ENCODE peak calls at places on chromosomes 5 and 9, in ten cellular contexts. P, M, N, Q, Y, O, G, S, X and Z are unnamed samples.
A peak's percentile ranks its signal among the peaks of the same experiment; 100 is the strongest.

GRCh38 chr5:27241564-27242257 is 203.3 kb upstream of the CDH9 start:
- DNase-seq in P (no peak), M (no peak), N (no peak), Q (peak; percentile 32), Y (no peak), O (no peak), G (peak; percentile 29), S (peak; percentile 89), X (peak; percentile 95), Z (no peak)

GRCh38 chr5:8953016-8953415 is 592.9 kb downstream of the SEMA5A start:
- DNase-seq in P (no peak), M (no peak), N (no peak), Q (no peak), Y (no peak), O (no peak), G (no peak), S (no peak), X (no peak), Z (no peak)

GRCh38 chr9:114177423-114178064 is 22.2 kb downstream of the COL27A1 start:
- DNase-seq in P (no peak), M (no peak), N (no peak), Q (peak; percentile 74), Y (no peak), O (peak; percentile 65), G (peak; percentile 60), S (no peak), X (peak; percentile 33), Z (no peak)

GRCh38 chr9:22052376-22052945 is 43.4 kb upstream of the CDKN2B start:
- DNase-seq in P (no peak), M (no peak), N (peak; percentile 62), Q (peak; percentile 89), Y (no peak), O (no peak), G (peak; percentile 41), S (peak; percentile 91), X (peak; percentile 100), Z (no peak)

GRCh38 chr5:136132087-136132486 is 558 bp upstream of the SMAD5 start:
- DNase-seq in P (no peak), M (peak; percentile 53), N (peak; percentile 59), Q (no peak), Y (no peak), O (no peak), G (peak; percentile 22), S (no peak), X (no peak), Z (no peak)

GRCh38 chr5:78757269-78758053 is 108.9 kb upstream of the LHFPL2 start:
- DNase-seq in P (no peak), M (no peak), N (no peak), Q (no peak), Y (peak; percentile 26), O (no peak), G (no peak), S (no peak), X (no peak), Z (no peak)

GRCh38 chr9:130255638-130255930 is 10.0 kb upstream of the HMCN2 start:
- DNase-seq in P (no peak), M (no peak), N (peak; percentile 26), Q (no peak), Y (no peak), O (no peak), G (no peak), S (no peak), X (no peak), Z (no peak)

GRCh38 chr9:69314547-69314946 is 10.5 kb upstream of the ENTREP1 start:
- DNase-seq in P (no peak), M (no peak), N (no peak), Q (no peak), Y (no peak), O (no peak), G (no peak), S (no peak), X (peak; percentile 40), Z (no peak)

GRCh38 chr5:11400312-11400711 is 503.9 kb downstream of the CTNND2 start:
- DNase-seq in P (no peak), M (no peak), N (no peak), Q (no peak), Y (no peak), O (no peak), G (no peak), S (no peak), X (no peak), Z (no peak)

GRCh38 chr9:96461336-96461735 is 11.4 kb downstream of the HABP4 start:
- DNase-seq in P (no peak), M (no peak), N (no peak), Q (no peak), Y (no peak), O (no peak), G (no peak), S (no peak), X (no peak), Z (no peak)

GRCh38 chr5:56279291-56279690 is 46.2 kb upstream of the ANKRD55 start:
- DNase-seq in P (no peak), M (no peak), N (no peak), Q (no peak), Y (no peak), O (no peak), G (no peak), S (no peak), X (no peak), Z (no peak)

GRCh38 chr5:127812570-127812969 is 109.4 kb downstream of the CCDC192 start:
- DNase-seq in P (no peak), M (no peak), N (no peak), Q (no peak), Y (no peak), O (no peak), G (no peak), S (no peak), X (peak; percentile 52), Z (no peak)

GRCh38 chr9:18976368-18977238 is 56.4 kb downstream of the SAXO1 start:
- DNase-seq in P (no peak), M (no peak), N (no peak), Q (no peak), Y (no peak), O (peak; percentile 44), G (peak; percentile 63), S (peak; percentile 74), X (peak; percentile 11), Z (no peak)

GRCh38 chr9:26656003-26656940 is 236.3 kb downstream of the CAAP1 start:
- DNase-seq in P (no peak), M (no peak), N (no peak), Q (peak; percentile 33), Y (no peak), O (peak; percentile 27), G (peak; percentile 23), S (no peak), X (no peak), Z (peak; percentile 78)

GRCh38 chr5:68408345-68408871 is 192.9 kb downstream of the PIK3R1 start:
- DNase-seq in P (no peak), M (no peak), N (no peak), Q (no peak), Y (no peak), O (no peak), G (no peak), S (no peak), X (no peak), Z (no peak)

GRCh38 chr9:34662544-34663295 is at the start of gene CCL27:
- DNase-seq in P (no peak), M (no peak), N (no peak), Q (peak; percentile 41), Y (no peak), O (no peak), G (no peak), S (no peak), X (peak; percentile 52), Z (no peak)

GRCh38 chr5:114999176-114999575 is 170.5 kb downstream of the TRIM36 start:
- DNase-seq in P (no peak), M (no peak), N (no peak), Q (no peak), Y (no peak), O (no peak), G (no peak), S (no peak), X (no peak), Z (no peak)

GRCh38 chr5:73690015-73690414 is 64.0 kb downstream of the ARHGEF28 start:
- DNase-seq in P (no peak), M (no peak), N (no peak), Q (no peak), Y (no peak), O (no peak), G (no peak), S (no peak), X (no peak), Z (no peak)

GRCh38 chr5:1564182-1564748 is 40.5 kb upstream of the LPCAT1 start:
- DNase-seq in P (peak; percentile 62), M (no peak), N (no peak), Q (peak; percentile 54), Y (peak; percentile 35), O (peak; percentile 80), G (no peak), S (no peak), X (peak; percentile 23), Z (no peak)

GRCh38 chr9:137967280-137967943 is 89.8 kb downstream of the CACNA1B start:
- DNase-seq in P (no peak), M (no peak), N (no peak), Q (no peak), Y (no peak), O (no peak), G (no peak), S (no peak), X (no peak), Z (no peak)

GRCh38 chr9:129962889-129963703 is 79.9 kb downstream of the FNBP1 start:
- DNase-seq in P (peak; percentile 49), M (peak; percentile 62), N (peak; percentile 77), Q (peak; percentile 64), Y (peak; percentile 31), O (no peak), G (peak; percentile 35), S (no peak), X (peak; percentile 57), Z (peak; percentile 74)

GRCh38 chr5:78506296-78507049 is 142.1 kb downstream of the LHFPL2 start:
- DNase-seq in P (no peak), M (no peak), N (no peak), Q (no peak), Y (no peak), O (no peak), G (no peak), S (no peak), X (no peak), Z (no peak)

GRCh38 chr5:160477266-160477970 is 55.8 kb downstream of the PTTG1 start:
- DNase-seq in P (no peak), M (no peak), N (no peak), Q (no peak), Y (no peak), O (no peak), G (no peak), S (no peak), X (no peak), Z (peak; percentile 41)

GRCh38 chr5:155631116-155631515 is 617.6 kb downstream of the KIF4B start:
- DNase-seq in P (no peak), M (no peak), N (no peak), Q (peak; percentile 31), Y (no peak), O (peak; percentile 4), G (no peak), S (peak; percentile 12), X (peak; percentile 87), Z (no peak)

GRCh38 chr5:143014017-143014651 is 244.0 kb downstream of the ARHGAP26 start:
- DNase-seq in P (no peak), M (peak; percentile 53), N (no peak), Q (no peak), Y (peak; percentile 29), O (no peak), G (peak; percentile 25), S (no peak), X (no peak), Z (peak; percentile 87)

GRCh38 chr5:173055722-173055982 is 500 bp upstream of the CREBRF start:
- DNase-seq in P (no peak), M (no peak), N (no peak), Q (no peak), Y (no peak), O (no peak), G (no peak), S (no peak), X (no peak), Z (no peak)

GRCh38 chr9:38638881-38639576 is 18.6 kb upstream of the ANKRD18A start:
- DNase-seq in P (no peak), M (no peak), N (no peak), Q (no peak), Y (no peak), O (no peak), G (no peak), S (no peak), X (no peak), Z (no peak)

GRCh38 chr9:20640331-20641187 is 18.3 kb upstream of the MLLT3 start:
- DNase-seq in P (peak; percentile 26), M (peak; percentile 72), N (peak; percentile 86), Q (peak; percentile 60), Y (peak; percentile 65), O (no peak), G (no peak), S (no peak), X (peak; percentile 81), Z (no peak)